ENCODE peak calls at places on chromosomes 13 and 19, in four cellular contexts. W is H1, S is HCT116, G is GM23248. V is an unnamed sample.

GRCh38 chr19:6047741-6048231 is 62.5 kb downstream of the RFX2 start:
- DNase-seq in W (peak; percentile 77), G (peak; percentile 76), S (peak; percentile 31), V (peak; percentile 44)

GRCh38 chr13:46598820-46599180 is 45.8 kb downstream of the LRCH1 start:
- DNase-seq in G (no peak), W (no peak), S (no peak), V (peak; percentile 28)

GRCh38 chr13:23007430-23007829 is 173.3 kb upstream of the SGCG start:
- DNase-seq in S (no peak), W (no peak), G (no peak), V (no peak)

GRCh38 chr13:97567510-97568243 is 133.7 kb downstream of the RAP2A start:
- DNase-seq in G (peak; percentile 53), S (peak; percentile 40), W (no peak), V (no peak)

GRCh38 chr13:42926555-42926954 is 65.5 kb downstream of the EPSTI1 start:
- DNase-seq in S (no peak), G (peak; percentile 2), W (no peak), V (no peak)

GRCh38 chr13:73065665-73066350 is 7.0 kb downstream of the KLF5 start:
- DNase-seq in S (no peak), G (no peak), W (no peak), V (no peak)

GRCh38 chr13:43572601-43573360 is 214.0 kb downstream of the ENOX1 start:
- DNase-seq in G (peak; percentile 91), S (no peak), W (no peak), V (no peak)

GRCh38 chr19:13597625-13598024 is 91.3 kb upstream of the CACNA1A start:
- DNase-seq in S (peak; percentile 57), W (peak; percentile 56), G (peak; percentile 85), V (peak; percentile 21)

GRCh38 chr19:52086481-52086880 is 9.1 kb downstream of the ZNF841 start:
- DNase-seq in G (peak; percentile 74), S (no peak), W (no peak), V (no peak)

GRCh38 chr13:110525328-110526319 is 35.9 kb downstream of the RAB20 start:
- DNase-seq in G (no peak), W (no peak), S (no peak), V (peak; percentile 97)

GRCh38 chr13:46783504-46783903 is 13.5 kb downstream of the ESD start:
- DNase-seq in S (no peak), G (no peak), W (no peak), V (no peak)

GRCh38 chr13:113533441-113533840 is 42.9 kb upstream of the DCUN1D2 start:
- DNase-seq in W (no peak), G (no peak), S (no peak), V (no peak)

GRCh38 chr19:51079486-51080110 is 3.1 kb downstream of the KLK14 start:
- DNase-seq in G (no peak), W (no peak), S (no peak), V (no peak)

GRCh38 chr13:111548301-111548700 is 227.9 kb downstream of the TEX29 start:
- DNase-seq in G (no peak), W (no peak), S (no peak), V (no peak)

GRCh38 chr13:114334305-114335053 is 20.2 kb downstream of the CHAMP1 start:
- DNase-seq in S (no peak), G (no peak), W (no peak), V (peak; percentile 44)

GRCh38 chr13:26074706-26075105 is 22.9 kb upstream of the SHISA2 start:
- DNase-seq in G (peak; percentile 26), S (no peak), W (no peak), V (no peak)

GRCh38 chr19:3840804-3841203 is 28.0 kb downstream of the ZFR2 start:
- DNase-seq in W (no peak), S (no peak), G (no peak), V (no peak)

GRCh38 chr19:53958168-53958571 is 4.6 kb upstream of the CACNG8 start:
- DNase-seq in S (no peak), G (no peak), W (peak; percentile 83), V (no peak)

GRCh38 chr19:4722671-4723464 is 774 bp downstream of the DPP9 start:
- DNase-seq in G (peak; percentile 87), W (no peak), S (no peak), V (peak; percentile 50)

GRCh38 chr13:21282065-21282464 is 105.6 kb downstream of the MRPL57 start:
- DNase-seq in G (no peak), S (no peak), W (no peak), V (no peak)

GRCh38 chr19:3025516-3025890 is 3.6 kb downstream of the TLE2 start:
- DNase-seq in G (no peak), W (no peak), S (no peak), V (no peak)

GRCh38 chr13:101150998-101151397 is 265.3 kb downstream of the NALCN start:
- DNase-seq in W (no peak), G (peak; percentile 67), S (no peak), V (no peak)

GRCh38 chr19:16380943-16381755 is 56.5 kb downstream of the KLF2 start:
- DNase-seq in W (no peak), G (no peak), S (no peak), V (no peak)

GRCh38 chr13:65378943-65379519 is 1851.1 kb downstream of the PCDH9 start:
- DNase-seq in G (no peak), W (no peak), S (peak; percentile 22), V (no peak)

GRCh38 chr19:5354403-5354802 is 13.8 kb upstream of the PTPRS start:
- DNase-seq in S (no peak), G (peak; percentile 33), W (peak; percentile 76), V (no peak)

GRCh38 chr13:37134411-37135041 is 29.1 kb upstream of the CSNK1A1L start:
- DNase-seq in S (no peak), G (peak; percentile 63), W (no peak), V (no peak)

GRCh38 chr19:28242317-28242927 is 970.5 kb downstream of the UQCRFS1 start:
- DNase-seq in W (peak; percentile 75), S (no peak), G (peak; percentile 58), V (peak; percentile 59)

GRCh38 chr13:73365681-73366080 is 306.9 kb downstream of the KLF5 start:
- DNase-seq in W (no peak), G (no peak), S (no peak), V (no peak)

GRCh38 chr13:113297370-113297871 is 382 bp downstream of the LAMP1 start:
- DNase-seq in W (no peak), G (peak; percentile 56), S (no peak), V (peak; percentile 59)

GRCh38 chr13:94160875-94161274 is 318.6 kb downstream of the DCT start:
- DNase-seq in G (no peak), S (no peak), W (no peak), V (no peak)

GRCh38 chr13:30714629-30715028 is 20.7 kb upstream of the ALOX5AP start:
- DNase-seq in S (no peak), G (no peak), W (no peak), V (no peak)

GRCh38 chr19:8322638-8322997 is 1.3 kb downstream of the RPS28 start:
- DNase-seq in W (no peak), G (no peak), S (no peak), V (no peak)

GRCh38 chr13:113456116-113456702 is 2.9 kb upstream of the ADPRHL1 start:
- DNase-seq in W (no peak), S (no peak), G (no peak), V (no peak)

GRCh38 chr13:95677564-95678386 is 836 bp downstream of the DNAJC3 start:
- DNase-seq in G (peak; percentile 65), W (no peak), S (no peak), V (peak; percentile 28)

GRCh38 chr13:98446234-98446621 is 130.7 kb downstream of the STK24 start:
- DNase-seq in G (no peak), W (no peak), S (no peak), V (no peak)

GRCh38 chr19:55391702-55392615 is 6.2 kb downstream of the RPL28 start:
- DNase-seq in S (no peak), G (peak; percentile 66), W (no peak), V (no peak)

GRCh38 chr19:46299695-46300094 is 2.9 kb downstream of the HIF3A start:
- DNase-seq in G (no peak), W (no peak), S (no peak), V (no peak)
- H2AFZ ChIP-seq in G (no peak overlapping the region), W (no peak overlapping the region), S (no peak overlapping the region), V (no peak overlapping the region)

GRCh38 chr13:45511310-45512147 is 46.8 kb downstream of the COG3 start:
- DNase-seq in S (peak; percentile 43), W (no peak), G (peak; percentile 78), V (peak; percentile 6)

GRCh38 chr13:45512148-45512498 is 47.4 kb downstream of the COG3 start:
- DNase-seq in G (peak; percentile 28), S (no peak), W (no peak), V (no peak)

GRCh38 chr13:45506811-45507210 is 42.1 kb downstream of the COG3 start:
- DNase-seq in S (no peak), W (no peak), G (no peak), V (no peak)

GRCh38 chr13:45510671-45511070 is 45.9 kb downstream of the COG3 start:
- DNase-seq in S (no peak), G (no peak), W (no peak), V (no peak)
- H3K9ac ChIP-seq in S (no peak overlapping the region), G (no peak overlapping the region), W (no peak overlapping the region), V (no peak overlapping the region)

DNA sequence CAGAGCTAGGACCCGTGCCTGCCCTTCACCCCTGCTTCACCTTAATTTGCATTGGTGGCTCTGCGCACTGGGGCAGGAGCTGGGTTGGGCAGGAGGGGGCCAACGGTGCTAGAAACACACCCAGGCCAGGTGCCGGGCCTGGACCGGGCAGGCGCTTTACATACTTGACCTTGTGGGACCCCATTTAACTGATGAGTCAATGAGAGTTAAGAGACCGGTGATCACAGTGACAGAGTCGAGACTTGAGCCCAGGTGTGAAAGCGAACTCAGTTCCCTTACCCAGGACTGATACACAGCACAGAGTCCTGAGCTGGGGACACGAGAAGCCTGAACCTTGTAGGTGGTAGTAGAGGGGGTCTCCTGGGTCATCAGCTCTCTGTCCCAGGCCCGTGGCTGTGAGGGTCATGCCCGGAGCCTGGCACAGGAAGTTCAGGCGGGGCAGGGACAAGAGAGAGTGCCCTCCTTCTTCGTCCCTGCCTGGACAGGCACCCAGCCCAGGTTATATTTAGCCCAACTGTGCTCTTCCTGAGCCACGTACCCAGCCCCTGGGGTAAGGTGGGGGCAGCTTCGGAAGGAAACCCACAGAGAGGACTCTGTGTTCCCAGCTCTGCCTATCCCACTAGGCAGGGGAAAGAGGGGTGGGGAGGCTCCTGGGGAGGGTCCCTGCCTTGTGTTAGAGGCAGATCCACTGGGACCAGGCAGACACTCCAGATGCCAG is 1.9 kb downstream of the PRX start:
- DNase-seq in W (no peak), G (no peak), S (no peak), V (no peak)
- H2AFZ ChIP-seq in W (no peak overlapping the region), G (no peak overlapping the region), S (peak overlapping the region; percentile 95), V (peak overlapping the region; percentile 68)

GRCh38 chr13:106322628-106323027 is 212.8 kb downstream of the EFNB2 start:
- DNase-seq in G (no peak), S (no peak), W (no peak), V (no peak)

GRCh38 chr13:106314417-106314816 is 221.0 kb downstream of the EFNB2 start:
- DNase-seq in G (no peak), W (no peak), S (no peak), V (no peak)

GRCh38 chr13:106318941-106319411 is 216.5 kb downstream of the EFNB2 start:
- DNase-seq in W (no peak), S (peak; percentile 62), G (peak; percentile 91), V (no peak)
- H3K9ac ChIP-seq in W (no peak overlapping the region), S (no peak overlapping the region), G (no peak overlapping the region), V (no peak overlapping the region)